ENCODE peak calls at places on chromosome 3, in seven cellular contexts. J is activated B cell treated with CpG ODN at 0.5 μM for 24 hours, B is neural crest cell, T is adrenal gland, E is choroid plexus epithelial cell, I is heart left ventricle, F is heart right ventricle. Z is an unnamed sample.

GRCh38 chr3:21117397-21117796 is 633.6 kb downstream of the ZNF385D start:
- DNase-seq in T (no peak), J (no peak), F (no peak), I (no peak), E (no peak), B (no peak), Z (no peak)

GRCh38 chr3:46059432-46059831 is 32.1 kb upstream of the XCR1 start:
- DNase-seq in F (no peak), I (no peak), J (no peak), B (no peak), T (no peak), E (no peak), Z (no peak)

GRCh38 chr3:38966956-38967795 is 84.6 kb downstream of the SCN11A start:
- DNase-seq in J (no peak), I (no peak), B (no peak), E (no peak), F (no peak), T (no peak), Z (no peak)

GRCh38 chr3:71210257-71211002 is 373.1 kb downstream of the FOXP1 start:
- DNase-seq in E (peak), J (no peak), I (peak), B (no peak), T (peak), F (no peak), Z (no peak)

GRCh38 chr3:48135773-48136495 is 52.3 kb downstream of the CDC25A start:
- DNase-seq in B (no peak), T (no peak), F (no peak), J (no peak), E (peak), I (no peak), Z (no peak)

GRCh38 chr3:44048196-44048924 is 193.3 kb upstream of the TOPAZ1 start:
- DNase-seq in J (no peak), T (no peak), B (no peak), F (no peak), I (no peak), E (peak), Z (no peak)

GRCh38 chr3:56205406-56205805 is 262.9 kb downstream of the ERC2 start:
- DNase-seq in B (no peak), J (no peak), T (no peak), E (no peak), I (no peak), F (no peak), Z (no peak)

GRCh38 chr3:100213891-100214573 is 46.8 kb upstream of the TBC1D23 start:
- DNase-seq in F (no peak), J (no peak), I (no peak), T (no peak), B (no peak), E (no peak), Z (no peak)

GRCh38 chr3:177306252-177306651 is 109.0 kb upstream of the TBL1XR1 start:
- DNase-seq in F (no peak), I (no peak), J (no peak), T (no peak), E (peak), B (no peak), Z (no peak)

GRCh38 chr3:128584412-128585020 is 66.1 kb downstream of the RPN1 start:
- DNase-seq in B (peak), F (peak), E (peak), I (peak), J (no peak), T (peak), Z (peak)

GRCh38 chr3:107271787-107272387 is 105.4 kb upstream of the CCDC54 start:
- DNase-seq in B (no peak), E (peak), I (no peak), J (no peak), F (no peak), T (no peak), Z (no peak)

GRCh38 chr3:13009132-13009945 is 63.9 kb downstream of the IQSEC1 start:
- DNase-seq in I (peak), J (peak), F (peak), T (peak), E (no peak), B (no peak), Z (peak)

GRCh38 chr3:159532577-159532976 is 456.1 kb upstream of the IL12A start:
- DNase-seq in I (no peak), B (no peak), E (peak), F (no peak), J (no peak), T (no peak), Z (no peak)

GRCh38 chr3:190130037-190130436 is 9.3 kb upstream of the P3H2 start:
- DNase-seq in J (no peak), E (no peak), T (no peak), F (no peak), I (no peak), B (no peak), Z (no peak)

GRCh38 chr3:127997961-127998360 is 54.3 kb upstream of the SEC61A1 start:
- DNase-seq in I (no peak), J (no peak), F (no peak), B (no peak), T (no peak), E (no peak), Z (no peak)

GRCh38 chr3:44795197-44795596 is 33.6 kb downstream of the KIF15 start:
- DNase-seq in J (no peak), B (no peak), T (no peak), I (no peak), E (peak), F (no peak), Z (no peak)

GRCh38 chr3:50317303-50317702 is 5.2 kb downstream of the HYAL2 start:
- DNase-seq in I (peak), B (no peak), F (no peak), J (no peak), T (no peak), E (no peak), Z (no peak)

GRCh38 chr3:126911162-126912026 is 71.5 kb upstream of the PLXNA1 start:
- DNase-seq in E (peak), J (peak), B (no peak), F (peak), I (peak), T (peak), Z (peak)

GRCh38 chr3:124132813-124133212 is 140.9 kb upstream of the ROPN1 start:
- DNase-seq in T (no peak), B (no peak), I (no peak), F (no peak), E (no peak), J (no peak), Z (no peak)

GRCh38 chr3:43346990-43347749 is 60.8 kb downstream of the SNRK start:
- DNase-seq in T (no peak), F (no peak), B (no peak), E (peak), I (no peak), J (no peak), Z (no peak)

GRCh38 chr3:117246771-117247555 is 537.4 kb downstream of the TUSC7 start:
- DNase-seq in J (no peak), F (no peak), B (no peak), I (no peak), E (no peak), T (no peak), Z (no peak)

GRCh38 chr3:117248149-117248548 is 538.6 kb downstream of the TUSC7 start:
- DNase-seq in J (no peak), F (no peak), I (no peak), E (no peak), B (no peak), T (no peak), Z (no peak)

GRCh38 chr3:117238805-117239204 is 529.2 kb downstream of the TUSC7 start:
- DNase-seq in B (no peak), T (no peak), I (no peak), F (no peak), J (no peak), E (no peak), Z (no peak)

DNA sequence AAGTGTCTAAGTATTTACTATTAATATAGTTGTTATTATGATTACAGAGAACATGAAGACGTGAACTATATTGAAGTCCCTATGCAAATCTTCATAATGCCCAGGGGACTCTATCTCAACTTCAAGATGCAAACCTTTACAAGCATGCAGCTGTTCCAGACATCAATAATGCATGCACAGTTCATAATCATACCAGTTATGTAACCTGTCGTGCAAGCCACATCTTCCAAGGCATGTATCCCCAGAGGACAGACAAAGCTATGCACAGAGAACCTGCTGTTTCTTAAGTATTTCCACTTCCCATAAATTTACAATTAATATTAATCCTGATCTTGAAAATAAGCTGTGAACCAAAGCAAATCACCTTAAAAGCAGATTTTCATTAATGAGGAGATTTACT is 534.1 kb downstream of the TUSC7 start:
- DNase-seq in J (no peak), F (no peak), I (no peak), E (no peak), B (no peak), T (no peak), Z (no peak)
- TF ChIP-seq CTCF in J (no peak), F (no peak), I (no peak), E (no peak), B (no peak), T (no peak), Z (no peak)

GRCh38 chr3:11185564-11186317 is 31.4 kb downstream of the HRH1 start:
- DNase-seq in F (peak), I (peak), T (peak), E (peak), B (no peak), J (no peak), Z (peak)
- TF ChIP-seq CTCF in F (no peak), I (no peak), T (no peak), E (no peak), B (no peak), J (no peak), Z (no peak)

GRCh38 chr3:155078959-155079794 is 942 bp upstream of the MME start:
- DNase-seq in I (no peak), J (no peak), B (no peak), F (no peak), T (no peak), E (peak), Z (no peak)
- TF ChIP-seq CTCF in I (no peak), J (no peak), B (peak), F (no peak), T (no peak), E (peak), Z (no peak)

GRCh38 chr3:153161138-153161713 is 800 bp upstream of the RAP2B start:
- DNase-seq in J (peak), I (peak), E (peak), F (peak), T (peak), B (peak), Z (peak)

GRCh38 chr3:153160451-153161137 is 1.4 kb upstream of the RAP2B start:
- DNase-seq in T (peak), B (peak), E (peak), I (peak), J (peak), F (peak), Z (peak)

GRCh38 chr3:153158961-153159735 is 2.9 kb upstream of the RAP2B start:
- DNase-seq in J (no peak), T (no peak), B (no peak), F (no peak), I (no peak), E (no peak), Z (no peak)

GRCh38 chr3:153158184-153158583 is 3.8 kb upstream of the RAP2B start:
- DNase-seq in F (no peak), I (no peak), E (no peak), T (no peak), J (no peak), B (no peak), Z (no peak)

GRCh38 chr3:153159771-153160397 is 2.1 kb upstream of the RAP2B start:
- DNase-seq in F (no peak), J (no peak), T (no peak), B (no peak), E (no peak), I (no peak), Z (no peak)
- TF ChIP-seq CTCF in F (no peak), J (no peak), T (no peak), B (no peak), E (no peak), I (no peak), Z (no peak)

GRCh38 chr3:27721717-27722564 is at the start of gene EOMES:
- DNase-seq in F (no peak), E (peak), B (no peak), T (no peak), I (no peak), J (no peak), Z (no peak)

GRCh38 chr3:27720029-27720518 is 2.0 kb downstream of the EOMES start:
- DNase-seq in E (no peak), B (no peak), T (no peak), F (no peak), J (no peak), I (no peak), Z (no peak)

GRCh38 chr3:27719306-27720003 is 2.7 kb downstream of the EOMES start:
- DNase-seq in J (no peak), B (no peak), F (no peak), T (no peak), E (no peak), I (no peak), Z (no peak)

GRCh38 chr3:27722957-27723802 is 1.1 kb upstream of the EOMES start:
- DNase-seq in I (no peak), F (no peak), E (no peak), B (no peak), J (no peak), T (no peak), Z (no peak)

GRCh38 chr3:27720899-27721716 is 1.0 kb downstream of the EOMES start:
- DNase-seq in B (no peak), E (no peak), J (no peak), F (no peak), T (no peak), I (no peak), Z (no peak)
- TF ChIP-seq CTCF in B (no peak), E (no peak), J (no peak), F (no peak), T (no peak), I (no peak), Z (no peak)

DNA sequence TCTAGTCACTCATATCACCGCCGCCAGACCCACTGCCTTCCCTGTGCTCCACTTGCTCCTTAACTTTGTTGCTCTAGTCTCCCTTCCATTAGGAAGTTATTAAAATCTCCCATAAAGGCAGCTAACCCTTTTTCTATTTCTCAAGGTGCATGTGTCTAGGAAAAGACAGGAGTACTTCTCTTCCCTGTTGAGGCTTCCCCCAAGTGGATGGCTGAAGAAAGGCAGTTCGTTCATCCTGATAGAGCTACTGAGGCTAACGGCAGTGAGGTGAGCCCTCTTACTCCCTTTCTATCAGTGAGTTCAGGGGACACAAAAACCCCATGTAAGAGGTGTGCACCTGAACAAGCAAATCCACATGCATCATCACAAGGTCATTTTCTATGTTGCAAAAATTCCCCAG is 397.8 kb downstream of the IGSF11 start:
- DNase-seq in T (no peak), J (no peak), I (no peak), F (no peak), B (no peak), E (no peak), Z (no peak)
- TF ChIP-seq CTCF in T (no peak), J (no peak), I (no peak), F (no peak), B (peak), E (no peak), Z (no peak)

DNA sequence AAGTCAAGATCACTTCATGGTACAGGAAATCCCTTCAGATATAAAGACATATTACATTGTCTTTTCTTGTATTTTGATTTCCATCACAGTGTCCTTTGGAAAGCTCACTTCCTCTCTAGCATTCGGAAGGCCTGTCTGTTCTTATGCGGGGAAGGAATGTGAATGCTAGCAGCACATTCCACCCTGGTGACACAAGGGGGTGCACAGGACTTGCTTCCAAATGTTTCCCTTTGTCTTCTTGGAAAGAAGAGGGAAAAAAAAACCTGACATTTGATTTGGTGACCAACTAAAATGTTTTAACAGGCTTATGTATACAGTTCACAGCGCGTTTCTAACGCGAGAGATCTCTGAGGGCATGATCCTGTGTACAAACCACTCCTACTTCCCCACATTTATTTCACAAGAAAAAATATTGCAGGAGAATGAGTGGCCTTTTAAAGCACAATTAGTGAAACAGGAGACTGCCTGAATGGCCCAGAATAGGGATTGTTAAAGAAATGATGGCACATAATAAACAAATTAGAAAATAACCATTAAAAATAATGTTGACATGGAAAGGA is 107.5 kb upstream of the FXR1 start:
- DNase-seq in T (peak), I (peak), J (no peak), B (peak), E (peak), F (peak), Z (no peak)
- TF ChIP-seq CTCF in T (peak), I (peak), J (no peak), B (peak), E (peak), F (peak), Z (peak)

DNA sequence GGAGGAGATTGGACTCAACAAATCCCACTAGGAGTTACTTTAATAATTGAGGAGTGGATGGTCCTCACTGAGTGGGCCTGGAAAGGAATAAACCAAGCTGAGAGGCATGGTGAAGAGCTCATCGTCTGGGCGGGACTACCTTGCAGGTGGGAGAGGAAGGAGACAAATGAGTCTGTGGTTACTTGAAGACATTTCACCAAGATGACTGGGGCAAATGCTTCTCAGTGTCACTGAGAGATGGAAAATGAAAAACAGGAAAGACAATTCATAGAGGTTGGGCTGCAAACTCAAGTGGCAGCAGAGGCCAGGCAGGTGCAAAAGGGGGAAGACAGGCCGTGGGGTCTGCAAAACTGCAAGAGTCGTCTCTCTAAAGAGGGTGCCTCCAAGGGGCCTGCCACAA is 1.5 kb upstream of the ARHGAP31 start:
- DNase-seq in F (no peak), B (no peak), T (no peak), J (no peak), I (no peak), E (no peak), Z (no peak)
- TF ChIP-seq CTCF in F (no peak), B (no peak), T (no peak), J (no peak), I (no peak), E (no peak), Z (no peak)

GRCh38 chr3:192915306-192915705 is 2.4 kb downstream of the MB21D2 start:
- DNase-seq in F (no peak), J (no peak), I (no peak), B (no peak), E (peak), T (no peak), Z (no peak)
- TF ChIP-seq CTCF in F (no peak), J (no peak), I (no peak), B (peak), E (peak), T (no peak), Z (peak)

GRCh38 chr3:66989860-66990696 is 8.0 kb upstream of the KBTBD8 start:
- DNase-seq in E (peak), J (no peak), T (no peak), F (no peak), I (no peak), B (no peak), Z (no peak)
- TF ChIP-seq CTCF in E (peak), J (no peak), T (no peak), F (peak), I (peak), B (peak), Z (peak)